ENCODE peak calls at places on chromosomes 1 and 21, in four cellular contexts. Q is heart right ventricle, F is lower lobe of right lung, O is GM23338. E is an unnamed sample. For H3K4me1, the result is how much of the 10 kb centered on the place peaks cover.

GRCh38 chr1:192951961-192952460 is 107.1 kb downstream of the UCHL5 start:
- DNase-seq in F (no peak), O (no peak), Q (no peak), E (no peak)

GRCh38 chr1:36696261-36696940 is 213.7 kb upstream of the CSF3R start:
- DNase-seq in F (no peak), Q (no peak), O (no peak), E (no peak)

GRCh38 chr1:205351984-205352713 is 4.6 kb downstream of the KLHDC8A start:
- DNase-seq in F (no peak), Q (no peak), O (peak), E (peak)

GRCh38 chr1:63612564-63612963 is 19.4 kb downstream of the PGM1 start:
- DNase-seq in Q (no peak), F (no peak), O (no peak), E (no peak)

GRCh38 chr1:112686835-112687234 is 12.4 kb downstream of the MOV10 start:
- DNase-seq in Q (no peak), F (no peak), O (no peak), E (no peak)

GRCh38 chr21:34967509-34968289 is 81.4 kb downstream of the RUNX1 start:
- DNase-seq in O (no peak), Q (no peak), F (no peak), E (no peak)

GRCh38 chr1:203665986-203666385 is 39.4 kb downstream of the ATP2B4 start:
- DNase-seq in O (no peak), Q (no peak), F (no peak), E (no peak)

GRCh38 chr1:115089443-115090340 is at the start of gene TSPAN2:
- DNase-seq in O (peak), F (peak), Q (peak), E (peak)

GRCh38 chr1:82318265-82318664 is 517.5 kb downstream of the ADGRL2 start:
- DNase-seq in F (no peak), O (no peak), Q (no peak), E (no peak)

GRCh38 chr1:47548188-47548587 is 110.3 kb downstream of the FOXD2 start:
- DNase-seq in Q (no peak), F (no peak), O (peak), E (no peak)

GRCh38 chr1:27891196-27891889 is 19.0 kb downstream of the THEMIS2 start:
- DNase-seq in F (no peak), Q (no peak), O (no peak), E (no peak)

GRCh38 chr1:117815105-117815812 is 114.2 kb downstream of the GDAP2 start:
- DNase-seq in Q (no peak), F (no peak), O (no peak), E (no peak)

GRCh38 chr1:175201061-175201508 is 8.5 kb upstream of the KIAA0040 start:
- DNase-seq in F (no peak), O (no peak), Q (peak), E (no peak)

GRCh38 chr1:13699936-13700520 is at the start of gene PRDM2:
- DNase-seq in Q (peak), O (peak), F (peak), E (peak)

GRCh38 chr1:54493608-54494007 is 54.4 kb upstream of the ACOT11 start:
- DNase-seq in F (no peak), Q (no peak), O (no peak), E (no peak)

GRCh38 chr1:96370752-96371151 is 350.8 kb upstream of the PTBP2 start:
- DNase-seq in F (no peak), O (no peak), Q (no peak), E (no peak)

GRCh38 chr1:68217060-68217554 is 15.2 kb downstream of the WLS start:
- DNase-seq in F (no peak), Q (no peak), O (no peak), E (no peak)

GRCh38 chr1:67793562-67793961 is 39.7 kb downstream of the GNG12 start:
- DNase-seq in F (no peak), O (no peak), Q (no peak), E (no peak)

GRCh38 chr1:205510308-205510950 is 6.0 kb downstream of the CDK18 start:
- DNase-seq in O (no peak), Q (peak), F (no peak), E (no peak)

GRCh38 chr1:159949891-159950480 is 4.1 kb downstream of the SLAMF9 start:
- DNase-seq in O (no peak), F (no peak), Q (no peak), E (no peak)

GRCh38 chr1:198467342-198467741 is 73.1 kb downstream of the ATP6V1G3 start:
- DNase-seq in O (no peak), F (no peak), Q (no peak), E (no peak)

GRCh38 chr1:193275773-193276172 is 89.4 kb upstream of the B3GALT2 start:
- DNase-seq in F (no peak), O (peak), Q (no peak), E (no peak)

GRCh38 chr1:1431845-1432565 is 3.5 kb upstream of the VWA1 start:
- DNase-seq in F (peak), Q (peak), O (no peak), E (no peak)

GRCh38 chr1:43853161-43853921 is 80.3 kb upstream of the ARTN start:
- DNase-seq in F (peak), Q (peak), O (no peak), E (no peak)

GRCh38 chr1:190479028-190479427 is 1.4 kb upstream of the BRINP3 start:
- DNase-seq in Q (no peak), O (peak), F (no peak), E (no peak)

GRCh38 chr1:152112101-152112884 is 3.0 kb downstream of the TCHH start:
- DNase-seq in F (no peak), Q (peak), O (peak), E (peak)

GRCh38 chr1:27372022-27372807 is 2.4 kb downstream of the FCN3 start:
- DNase-seq in Q (no peak), O (no peak), F (no peak), E (peak)

GRCh38 chr1:41745022-41745421 is 173.7 kb downstream of the HIVEP3 start:
- DNase-seq in O (no peak), F (no peak), Q (no peak), E (no peak)

GRCh38 chr1:165903672-165904071 is 76.3 kb downstream of the UCK2 start:
- DNase-seq in F (no peak), Q (no peak), O (no peak), E (no peak)

GRCh38 chr1:217372251-217372970 is 258.5 kb downstream of the GPATCH2 start:
- DNase-seq in O (no peak), F (no peak), Q (no peak), E (no peak)

GRCh38 chr21:35824136-35824535 is 236.2 kb downstream of the SETD4 start:
- DNase-seq in O (no peak), Q (no peak), F (no peak), E (no peak)

GRCh38 chr21:44408226-44408625 is 47.1 kb upstream of the LRRC3 start:
- DNase-seq in Q (no peak), O (no peak), F (no peak), E (no peak)

GRCh38 chr1:27568247-27569087 is 35.5 kb downstream of the AHDC1 start:
- DNase-seq in Q (peak), O (peak), F (peak), E (peak)

GRCh38 chr1:216902669-216903388 is 179.6 kb upstream of the ESRRG start:
- DNase-seq in O (no peak), F (no peak), Q (no peak), E (no peak)

GRCh38 chr1:48741380-48741779 is 35.3 kb downstream of the BEND5 start:
- DNase-seq in Q (no peak), O (no peak), F (no peak), E (no peak)

GRCh38 chr1:160710531-160711252 is 930 bp downstream of the CD48 start:
- DNase-seq in O (no peak), Q (no peak), F (no peak), E (no peak)

GRCh38 chr1:186234976-186235686 is 139.9 kb downstream of the TPR start:
- DNase-seq in F (no peak), Q (no peak), O (no peak), E (no peak)

GRCh38 chr1:15152318-15153183 is 996 bp upstream of the TMEM51 start:
- DNase-seq in Q (peak), O (peak), F (peak), E (peak)

GRCh38 chr1:225700164-225700740 is 47.3 kb upstream of the ENAH start:
- DNase-seq in Q (no peak), F (no peak), O (no peak), E (no peak)

GRCh38 chr1:154183045-154183968 is 8.6 kb downstream of the TPM3 start:
- DNase-seq in Q (peak), O (peak), F (peak), E (peak)

GRCh38 chr1:154178856-154179811 is 12.8 kb downstream of the TPM3 start:
- DNase-seq in Q (no peak), O (no peak), F (no peak), E (peak)

GRCh38 chr1:154182342-154183044 is 9.4 kb downstream of the TPM3 start:
- DNase-seq in F (peak), Q (peak), O (peak), E (peak)

GRCh38 chr1:154179951-154180687 is 11.8 kb downstream of the TPM3 start:
- DNase-seq in F (no peak), Q (no peak), O (peak), E (no peak)

GRCh38 chr1:154181944-154182341 is 10.0 kb downstream of the TPM3 start:
- DNase-seq in O (no peak), F (no peak), Q (no peak), E (no peak)
- H3K4me1 ChIP-seq in O (half or more), F (half or more), Q (half or more), E (half or more)

GRCh38 chr21:45556302-45556644 is 14.0 kb upstream of the SLC19A1 start:
- DNase-seq in O (no peak), Q (no peak), F (no peak), E (no peak)
- H3K4me3 ChIP-seq in O (peak), Q (peak), F (peak), E (no peak)

GRCh38 chr1:113887776-113888175 is 395 bp upstream of the BCL2L15 start:
- DNase-seq in O (no peak), F (no peak), Q (no peak), E (no peak)
- H3K27ac ChIP-seq in O (no peak), F (no peak), Q (no peak), E (no peak)

GRCh38 chr1:155134322-155134721 is 1.3 kb upstream of the SLC50A1 start:
- DNase-seq in F (no peak), O (no peak), Q (no peak), E (no peak)

GRCh38 chr1:155134858-155135415 is 715 bp upstream of the SLC50A1 start:
- DNase-seq in O (peak), F (peak), Q (peak), E (peak)

GRCh38 chr1:155135416-155136197 is at the start of gene SLC50A1:
- DNase-seq in Q (peak), O (peak), F (peak), E (peak)

GRCh38 chr1:155131846-155132245 is 3.8 kb upstream of the SLC50A1 start:
- DNase-seq in F (no peak), Q (no peak), O (no peak), E (no peak)

GRCh38 chr1:155133799-155134281 is 1.8 kb upstream of the SLC50A1 start:
- DNase-seq in Q (no peak), O (no peak), F (no peak), E (no peak)
- H3K4me1 ChIP-seq in Q (half or more), O (under half), F (half or more), E (under half)

GRCh38 chr1:156657161-156657970 is 15.4 kb downstream of the BCAN start:
- DNase-seq in O (peak), Q (peak), F (peak), E (peak)

GRCh38 chr1:156657971-156658319 is 16.0 kb downstream of the BCAN start:
- DNase-seq in F (no peak), Q (no peak), O (no peak), E (no peak)

GRCh38 chr1:156655904-156656516 is 14.1 kb downstream of the BCAN start:
- DNase-seq in F (no peak), O (no peak), Q (no peak), E (no peak)

GRCh38 chr1:156655151-156655903 is 13.4 kb downstream of the BCAN start:
- DNase-seq in Q (no peak), O (no peak), F (no peak), E (no peak)

GRCh38 chr1:156656779-156657160 is 14.9 kb downstream of the BCAN start:
- DNase-seq in Q (peak), O (peak), F (no peak), E (no peak)
- H3K4me3 ChIP-seq in Q (peak), O (peak), F (peak), E (no peak)

DNA sequence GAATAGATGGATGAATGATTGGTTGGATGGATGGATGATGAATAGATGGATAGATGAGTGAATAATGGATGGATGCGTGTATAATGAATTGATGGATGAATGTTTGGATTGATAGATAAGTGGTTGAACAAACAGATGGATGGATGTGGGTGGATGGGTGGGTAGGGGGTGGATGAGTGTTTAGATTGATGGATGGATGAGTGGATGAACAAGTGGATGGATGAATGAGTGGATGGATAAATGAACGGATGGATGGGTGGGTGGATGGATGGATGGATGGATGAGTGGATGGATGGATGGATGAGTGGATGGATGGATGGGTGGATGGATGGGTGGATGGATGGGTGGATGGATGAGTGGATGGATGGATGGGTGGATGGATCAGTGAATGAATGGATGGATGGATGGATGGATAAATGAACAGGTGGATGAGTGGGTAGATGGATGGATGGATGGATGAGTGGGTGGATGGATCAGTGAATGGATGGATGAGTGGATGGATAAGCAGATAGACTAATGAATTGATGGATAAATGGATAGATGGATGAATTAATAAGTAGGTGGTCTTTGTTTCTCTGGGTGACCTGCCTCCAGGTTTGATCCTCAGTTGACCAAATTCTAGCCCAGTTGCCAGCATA is 64.3 kb downstream of the SPSB1 start:
- DNase-seq in Q (no peak), F (no peak), O (no peak), E (no peak)
- H3K27ac ChIP-seq in Q (no peak), F (no peak), O (no peak), E (no peak)

DNA sequence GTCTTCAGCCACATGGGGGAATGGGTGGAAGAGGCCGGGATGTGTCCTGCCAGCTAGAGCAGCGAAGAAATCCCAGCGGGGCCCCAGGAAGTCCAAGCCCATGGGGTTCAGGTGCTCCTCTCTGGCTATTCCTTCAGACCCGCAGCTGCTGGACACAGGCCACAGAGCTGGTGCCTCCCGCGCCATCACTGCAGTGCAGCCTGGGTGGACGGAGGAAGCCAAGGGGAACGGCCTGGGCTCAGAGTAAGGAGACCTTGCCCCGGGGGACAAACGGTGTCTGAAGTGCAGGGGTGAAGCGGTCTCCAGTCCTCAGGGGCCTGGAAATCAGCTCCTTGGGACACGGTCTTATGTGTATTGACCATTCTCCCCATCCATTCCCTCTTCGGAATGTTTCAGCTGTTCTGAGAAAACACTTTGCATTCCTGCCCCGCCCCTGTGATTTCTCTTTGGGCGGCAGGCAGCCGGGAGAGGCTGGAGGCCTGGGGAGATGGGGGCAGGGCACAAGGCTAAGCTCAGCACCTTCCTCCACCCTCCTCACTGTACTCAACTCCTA is 18.4 kb downstream of the MTHFR start:
- DNase-seq in F (peak), Q (peak), O (peak), E (peak)
- H3K4me1 ChIP-seq in F (half or more), Q (half or more), O (under half), E (half or more)

E was measured in testis.